ENCODE peak calls at places on chromosomes 6 and 20, in four cellular contexts. Y is Kasumi-1; U is stimulated activated CD4-positive, alpha-beta T cell treated with anti-CD3 and anti-CD28 coated beads, Interleukin-1b, Interleukin-23, amount 100 ng/mL, for 48 hours; W is lung. H is an unnamed sample.

GRCh38 chr20:19864130-19864529 is 106.1 kb downstream of the RIN2 start:
- DNase-seq in Y (no peak), U (no peak), W (no peak), H (no peak)

GRCh38 chr6:30480536-30481156 is 8.7 kb upstream of the HLA-E start:
- DNase-seq in Y (peak), U (peak), W (no peak), H (peak)

GRCh38 chr6:45538636-45539035 is 160.9 kb upstream of the SUPT3H start:
- DNase-seq in Y (no peak), U (no peak), W (no peak), H (no peak)

GRCh38 chr6:134928151-134928917 is 21.6 kb downstream of the ALDH8A1 start:
- DNase-seq in Y (no peak), U (no peak), W (no peak), H (no peak)

GRCh38 chr6:117776441-117776840 is 101.2 kb downstream of the NUS1 start:
- DNase-seq in Y (peak), U (no peak), W (no peak), H (peak)

GRCh38 chr6:67606905-67607828 is 1027.9 kb upstream of the ADGRB3 start:
- DNase-seq in Y (peak), U (no peak), W (no peak), H (no peak)

GRCh38 chr6:116465246-116465645 is 4.1 kb downstream of the CALHM6 start:
- DNase-seq in Y (peak), U (no peak), W (no peak), H (peak)

GRCh38 chr6:20978176-20978614 is 443.9 kb downstream of the CDKAL1 start:
- DNase-seq in Y (no peak), U (no peak), W (no peak), H (no peak)

GRCh38 chr20:44081476-44081875 is 105.5 kb downstream of the JPH2 start:
- DNase-seq in Y (no peak), U (no peak), W (no peak), H (no peak)

H was measured in AML-193.